ENCODE peak calls at places on chromosomes 11 and 22, in ten cellular contexts. One of them, this sample, is unnamed.

GRCh38 chr11:33000181-33000580 is 15.5 kb upstream of the DEPDC7 start:
- DNase-seq in endothelial cell: no peak
- DNase-seq in A549: no peak
- DNase-seq in ovary: no peak
- DNase-seq in neural crest cell: no peak
- DNase-seq in HCT116: no peak
- DNase-seq in sigmoid colon: no peak
- DNase-seq in progenitor cell of endocrine pancreas: no peak
- DNase-seq in AG10803: peak; percentile 92
- DNase-seq in fibroblast of mammary gland: peak; percentile 72
- DNase-seq in this sample: no peak

GRCh38 chr11:124801636-124802312 is 1.6 kb upstream of the MSANTD2 start:
- DNase-seq in endothelial cell: no peak
- DNase-seq in A549: no peak
- DNase-seq in ovary: no peak
- DNase-seq in neural crest cell: no peak
- DNase-seq in HCT116: no peak
- DNase-seq in sigmoid colon: no peak
- DNase-seq in progenitor cell of endocrine pancreas: no peak
- DNase-seq in AG10803: peak; percentile 62
- DNase-seq in fibroblast of mammary gland: peak; percentile 80
- DNase-seq in this sample: no peak

GRCh38 chr11:116913000-116913399 is 75.6 kb upstream of the APOA1 start:
- DNase-seq in endothelial cell: no peak
- DNase-seq in A549: no peak
- DNase-seq in ovary: no peak
- DNase-seq in neural crest cell: no peak
- DNase-seq in HCT116: no peak
- DNase-seq in sigmoid colon: no peak
- DNase-seq in progenitor cell of endocrine pancreas: no peak
- DNase-seq in AG10803: peak; percentile 73
- DNase-seq in fibroblast of mammary gland: peak; percentile 90
- DNase-seq in this sample: no peak

GRCh38 chr22:39559456-39560105 is 11.0 kb upstream of the CACNA1I start:
- DNase-seq in endothelial cell: peak; percentile 56
- DNase-seq in A549: no peak
- DNase-seq in ovary: no peak
- DNase-seq in neural crest cell: no peak
- DNase-seq in HCT116: no peak
- DNase-seq in sigmoid colon: no peak
- DNase-seq in progenitor cell of endocrine pancreas: peak; percentile 37
- DNase-seq in AG10803: peak; percentile 13
- DNase-seq in fibroblast of mammary gland: no peak
- DNase-seq in this sample: no peak

GRCh38 chr22:38467904-38468760 is at the start of gene KDELR3:
- DNase-seq in endothelial cell: peak; percentile 47
- DNase-seq in A549: peak; percentile 40
- DNase-seq in ovary: peak; percentile 64
- DNase-seq in neural crest cell: no peak
- DNase-seq in HCT116: peak; percentile 15
- DNase-seq in sigmoid colon: peak; percentile 80
- DNase-seq in progenitor cell of endocrine pancreas: no peak
- DNase-seq in AG10803: peak; percentile 70
- DNase-seq in fibroblast of mammary gland: peak; percentile 62
- DNase-seq in this sample: no peak

GRCh38 chr22:41260871-41261270 is 20.1 kb upstream of the CHADL start:
- DNase-seq in endothelial cell: no peak
- DNase-seq in A549: no peak
- DNase-seq in ovary: no peak
- DNase-seq in neural crest cell: no peak
- DNase-seq in HCT116: no peak
- DNase-seq in sigmoid colon: no peak
- DNase-seq in progenitor cell of endocrine pancreas: no peak
- DNase-seq in AG10803: no peak
- DNase-seq in fibroblast of mammary gland: no peak
- DNase-seq in this sample: no peak

GRCh38 chr11:44793350-44794090 is 66.8 kb downstream of the TSPAN18 start:
- DNase-seq in endothelial cell: no peak
- DNase-seq in A549: no peak
- DNase-seq in ovary: no peak
- DNase-seq in neural crest cell: peak; percentile 29
- DNase-seq in HCT116: no peak
- DNase-seq in sigmoid colon: no peak
- DNase-seq in progenitor cell of endocrine pancreas: no peak
- DNase-seq in AG10803: no peak
- DNase-seq in fibroblast of mammary gland: no peak
- DNase-seq in this sample: no peak

GRCh38 chr22:37999640-38000272 is 15.4 kb upstream of the SOX10 start:
- DNase-seq in endothelial cell: no peak
- DNase-seq in A549: peak; percentile 27
- DNase-seq in ovary: no peak
- DNase-seq in neural crest cell: no peak
- DNase-seq in HCT116: peak; percentile 75
- DNase-seq in sigmoid colon: no peak
- DNase-seq in progenitor cell of endocrine pancreas: no peak
- DNase-seq in AG10803: peak; percentile 11
- DNase-seq in fibroblast of mammary gland: peak; percentile 57
- DNase-seq in this sample: no peak

GRCh38 chr11:70524096-70524922 is 126.0 kb downstream of the CTTN start:
- DNase-seq in endothelial cell: no peak
- DNase-seq in A549: no peak
- DNase-seq in ovary: no peak
- DNase-seq in neural crest cell: no peak
- DNase-seq in HCT116: no peak
- DNase-seq in sigmoid colon: no peak
- DNase-seq in progenitor cell of endocrine pancreas: no peak
- DNase-seq in AG10803: no peak
- DNase-seq in fibroblast of mammary gland: no peak
- DNase-seq in this sample: no peak

GRCh38 chr11:117488996-117489952 is 161.6 kb downstream of the CEP164 start:
- DNase-seq in endothelial cell: no peak
- DNase-seq in A549: no peak
- DNase-seq in ovary: no peak
- DNase-seq in neural crest cell: no peak
- DNase-seq in HCT116: no peak
- DNase-seq in sigmoid colon: no peak
- DNase-seq in progenitor cell of endocrine pancreas: no peak
- DNase-seq in AG10803: no peak
- DNase-seq in fibroblast of mammary gland: no peak
- DNase-seq in this sample: no peak

GRCh38 chr11:113176971-113177370 is 137.4 kb upstream of the TTC12 start:
- DNase-seq in endothelial cell: no peak
- DNase-seq in A549: no peak
- DNase-seq in ovary: no peak
- DNase-seq in neural crest cell: no peak
- DNase-seq in HCT116: no peak
- DNase-seq in sigmoid colon: no peak
- DNase-seq in progenitor cell of endocrine pancreas: no peak
- DNase-seq in AG10803: peak; percentile 89
- DNase-seq in fibroblast of mammary gland: peak; percentile 67
- DNase-seq in this sample: no peak

GRCh38 chr22:35258144-35258988 is 1.1 kb downstream of the HMGXB4 start:
- DNase-seq in endothelial cell: peak; percentile 17
- DNase-seq in A549: peak; percentile 5
- DNase-seq in ovary: no peak
- DNase-seq in neural crest cell: peak; percentile 6
- DNase-seq in HCT116: no peak
- DNase-seq in sigmoid colon: no peak
- DNase-seq in progenitor cell of endocrine pancreas: no peak
- DNase-seq in AG10803: peak; percentile 4
- DNase-seq in fibroblast of mammary gland: peak; percentile 24
- DNase-seq in this sample: no peak

DNA sequence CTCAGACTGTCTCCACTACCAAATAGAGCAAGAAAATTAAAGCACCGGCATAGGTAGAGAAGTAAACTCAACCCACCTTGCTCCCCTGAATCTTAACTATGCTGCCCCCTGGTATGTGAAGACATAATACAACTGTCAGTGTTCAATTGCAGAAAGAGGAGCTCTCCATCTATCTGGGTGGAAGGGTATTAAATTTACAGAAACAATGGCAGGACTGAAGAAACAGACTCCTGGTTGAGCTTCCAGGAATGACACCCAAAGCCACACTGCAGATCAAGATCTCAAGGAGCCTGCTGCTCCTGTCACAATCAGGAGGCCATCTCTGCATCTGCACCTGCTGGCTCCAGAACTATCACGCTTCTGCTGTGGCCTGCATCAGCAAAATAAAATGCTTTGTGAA is 132.1 kb upstream of the BMAL1 start:
- DNase-seq in endothelial cell: no peak
- DNase-seq in A549: no peak
- DNase-seq in ovary: no peak
- DNase-seq in neural crest cell: no peak
- DNase-seq in HCT116: no peak
- DNase-seq in sigmoid colon: no peak
- DNase-seq in progenitor cell of endocrine pancreas: no peak
- DNase-seq in AG10803: no peak
- DNase-seq in fibroblast of mammary gland: no peak
- DNase-seq in this sample: no peak
- TF ChIP-seq CTCF in endothelial cell: no peak
- TF ChIP-seq CTCF in A549: no peak
- TF ChIP-seq CTCF in ovary: no peak
- TF ChIP-seq CTCF in neural crest cell: no peak
- TF ChIP-seq CTCF in HCT116: peak; percentile 14
- TF ChIP-seq CTCF in sigmoid colon: no peak
- TF ChIP-seq CTCF in progenitor cell of endocrine pancreas: no peak
- TF ChIP-seq CTCF in AG10803: no peak
- TF ChIP-seq CTCF in fibroblast of mammary gland: no peak
- TF ChIP-seq CTCF in this sample: no peak

GRCh38 chr11:14969922-14970323 is 2.2 kb downstream of the CALCA start:
- DNase-seq in endothelial cell: peak; percentile 94
- DNase-seq in A549: no peak
- DNase-seq in ovary: no peak
- DNase-seq in neural crest cell: peak; percentile 85
- DNase-seq in HCT116: peak; percentile 15
- DNase-seq in sigmoid colon: no peak
- DNase-seq in progenitor cell of endocrine pancreas: peak; percentile 77
- DNase-seq in AG10803: no peak
- DNase-seq in fibroblast of mammary gland: peak; percentile 23
- DNase-seq in this sample: no peak
- TF ChIP-seq CTCF in endothelial cell: peak; percentile 61
- TF ChIP-seq CTCF in A549: peak; percentile 52
- TF ChIP-seq CTCF in ovary: no peak
- TF ChIP-seq CTCF in neural crest cell: peak; percentile 80
- TF ChIP-seq CTCF in HCT116: peak; percentile 81
- TF ChIP-seq CTCF in sigmoid colon: no peak
- TF ChIP-seq CTCF in progenitor cell of endocrine pancreas: peak; percentile 89
- TF ChIP-seq CTCF in AG10803: peak; percentile 36
- TF ChIP-seq CTCF in fibroblast of mammary gland: peak; percentile 60
- TF ChIP-seq CTCF in this sample: peak; percentile 52

GRCh38 chr11:121104223-121104831 is 3.3 kb downstream of the TECTA start:
- DNase-seq in endothelial cell: peak; percentile 11
- DNase-seq in A549: no peak
- DNase-seq in ovary: peak; percentile 19
- DNase-seq in neural crest cell: no peak
- DNase-seq in HCT116: no peak
- DNase-seq in sigmoid colon: peak; percentile 84
- DNase-seq in progenitor cell of endocrine pancreas: no peak
- DNase-seq in AG10803: no peak
- DNase-seq in fibroblast of mammary gland: no peak
- DNase-seq in this sample: no peak
- TF ChIP-seq CTCF in endothelial cell: peak; percentile 38
- TF ChIP-seq CTCF in A549: no peak
- TF ChIP-seq CTCF in ovary: no peak
- TF ChIP-seq CTCF in neural crest cell: peak; percentile 18
- TF ChIP-seq CTCF in HCT116: peak; percentile 68
- TF ChIP-seq CTCF in sigmoid colon: no peak
- TF ChIP-seq CTCF in progenitor cell of endocrine pancreas: peak; percentile 23
- TF ChIP-seq CTCF in AG10803: no peak
- TF ChIP-seq CTCF in fibroblast of mammary gland: peak; percentile 30
- TF ChIP-seq CTCF in this sample: peak; percentile 3

GRCh38 chr11:66884443-66884842 is 27.6 kb downstream of the LRFN4 start:
- DNase-seq in endothelial cell: no peak
- DNase-seq in A549: no peak
- DNase-seq in ovary: no peak
- DNase-seq in neural crest cell: no peak
- DNase-seq in HCT116: no peak
- DNase-seq in sigmoid colon: no peak
- DNase-seq in progenitor cell of endocrine pancreas: no peak
- DNase-seq in AG10803: no peak
- DNase-seq in fibroblast of mammary gland: no peak
- DNase-seq in this sample: no peak

GRCh38 chr11:66881436-66881835 is 24.6 kb downstream of the LRFN4 start:
- DNase-seq in endothelial cell: no peak
- DNase-seq in A549: no peak
- DNase-seq in ovary: no peak
- DNase-seq in neural crest cell: no peak
- DNase-seq in HCT116: no peak
- DNase-seq in sigmoid colon: no peak
- DNase-seq in progenitor cell of endocrine pancreas: no peak
- DNase-seq in AG10803: no peak
- DNase-seq in fibroblast of mammary gland: no peak
- DNase-seq in this sample: no peak

GRCh38 chr11:66882540-66882939 is 25.7 kb downstream of the LRFN4 start:
- DNase-seq in endothelial cell: no peak
- DNase-seq in A549: no peak
- DNase-seq in ovary: no peak
- DNase-seq in neural crest cell: no peak
- DNase-seq in HCT116: no peak
- DNase-seq in sigmoid colon: no peak
- DNase-seq in progenitor cell of endocrine pancreas: no peak
- DNase-seq in AG10803: no peak
- DNase-seq in fibroblast of mammary gland: no peak
- DNase-seq in this sample: no peak

GRCh38 chr11:66881927-66882452 is 25.1 kb downstream of the LRFN4 start:
- DNase-seq in endothelial cell: no peak
- DNase-seq in A549: no peak
- DNase-seq in ovary: no peak
- DNase-seq in neural crest cell: no peak
- DNase-seq in HCT116: no peak
- DNase-seq in sigmoid colon: no peak
- DNase-seq in progenitor cell of endocrine pancreas: no peak
- DNase-seq in AG10803: no peak
- DNase-seq in fibroblast of mammary gland: no peak
- DNase-seq in this sample: no peak

DNA sequence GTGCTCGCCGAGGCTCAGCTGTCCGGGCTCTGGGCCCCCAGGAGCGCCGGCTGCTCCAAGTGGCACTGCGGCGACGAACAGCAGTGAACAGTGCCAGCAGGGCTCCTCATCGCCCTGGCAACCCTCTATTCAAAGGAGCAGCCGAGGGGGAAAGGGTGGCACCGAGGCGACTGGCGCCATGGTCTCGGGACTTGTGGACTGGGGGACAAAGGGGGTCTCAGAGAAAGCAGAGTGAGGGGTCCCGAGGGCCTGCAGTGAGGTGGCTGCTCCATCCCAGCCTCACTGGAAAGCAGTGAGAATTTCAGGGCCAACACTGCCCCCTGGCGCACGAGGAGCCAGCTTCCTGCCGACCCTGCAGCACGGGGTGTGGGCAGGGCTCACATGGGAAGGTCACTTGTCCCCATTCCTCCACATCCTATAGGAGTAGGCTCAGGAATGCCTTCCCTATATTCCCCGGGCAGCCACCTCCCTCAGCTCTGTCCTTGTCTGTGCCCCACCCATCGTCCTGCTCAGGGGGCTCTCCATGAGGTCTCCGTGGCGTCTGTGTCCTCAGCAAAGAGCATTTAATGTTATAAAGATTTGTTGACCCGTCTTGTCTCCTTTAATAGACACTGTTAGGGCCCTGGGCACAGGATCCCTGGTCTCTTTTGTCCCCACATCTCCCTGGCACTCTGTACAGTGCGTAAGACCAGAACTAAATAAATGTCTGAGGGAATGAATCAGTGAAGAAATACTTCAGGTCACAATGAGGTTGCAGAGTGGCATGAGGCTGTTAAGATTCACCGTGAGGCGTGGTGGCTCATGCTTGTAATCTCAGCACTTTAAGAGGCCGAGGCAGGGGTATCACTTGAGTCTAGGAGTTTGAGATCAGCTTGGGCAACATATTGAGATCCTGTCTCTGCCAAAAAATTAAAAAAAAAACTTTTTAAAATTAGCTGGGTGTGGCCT is 26.4 kb downstream of the LRFN4 start:
- DNase-seq in endothelial cell: peak; percentile 81
- DNase-seq in A549: peak; percentile 85
- DNase-seq in ovary: no peak
- DNase-seq in neural crest cell: peak; percentile 80
- DNase-seq in HCT116: peak; percentile 68
- DNase-seq in sigmoid colon: peak; percentile 82
- DNase-seq in progenitor cell of endocrine pancreas: peak; percentile 55
- DNase-seq in AG10803: peak; percentile 67
- DNase-seq in fibroblast of mammary gland: peak; percentile 62
- DNase-seq in this sample: no peak
- TF ChIP-seq CTCF in endothelial cell: peak; percentile 61
- TF ChIP-seq CTCF in A549: peak; percentile 87
- TF ChIP-seq CTCF in ovary: no peak
- TF ChIP-seq CTCF in neural crest cell: peak; percentile 73
- TF ChIP-seq CTCF in HCT116: peak; percentile 80
- TF ChIP-seq CTCF in sigmoid colon: peak; percentile 56
- TF ChIP-seq CTCF in progenitor cell of endocrine pancreas: peak; percentile 74
- TF ChIP-seq CTCF in AG10803: peak; percentile 65
- TF ChIP-seq CTCF in fibroblast of mammary gland: peak; percentile 44
- TF ChIP-seq CTCF in this sample: peak; percentile 79